ENCODE peak calls at places on chromosomes 13 and 19, in five cellular contexts. O is IMR-90, N is neuronal stem cell, R is mesenchymal stem cell, H is H9. P is an unnamed sample.

GRCh38 chr19:6267552-6268381 is 12.0 kb downstream of the MLLT1 start:
- DNase-seq in O (peak; percentile 51), N (no peak), R (peak; percentile 11), H (no peak), P (no peak)

GRCh38 chr13:34361528-34361927 is 543.6 kb downstream of the RFC3 start:
- DNase-seq in O (no peak), N (no peak), R (no peak), H (no peak), P (no peak)

GRCh38 chr13:105471683-105472082 is 1063.8 kb downstream of the EFNB2 start:
- DNase-seq in O (peak; percentile 17), N (no peak), R (no peak), H (no peak), P (no peak)

GRCh38 chr19:12527034-12527836 is 24.0 kb downstream of the ZNF564 start:
- DNase-seq in O (peak; percentile 41), N (no peak), R (peak; percentile 49), H (no peak), P (peak; percentile 78)

GRCh38 chr19:41299755-41300089 is 10.2 kb upstream of the CCDC97 start:
- DNase-seq in O (peak; percentile 92), N (no peak), R (peak; percentile 97), H (no peak), P (no peak)

GRCh38 chr13:79128158-79128557 is 277.9 kb downstream of the RBM26 start:
- DNase-seq in O (peak; percentile 18), N (no peak), R (peak; percentile 90), H (no peak), P (no peak)

GRCh38 chr13:110208116-110208515 is 98.8 kb downstream of the COL4A1 start:
- DNase-seq in O (no peak), N (no peak), R (no peak), H (no peak), P (no peak)

GRCh38 chr19:2308114-2308556 is at the start of gene LINGO3:
- DNase-seq in O (no peak), N (no peak), R (no peak), H (no peak), P (no peak)

GRCh38 chr19:48480476-48481190 is 11.5 kb downstream of the CYTH2 start:
- DNase-seq in O (no peak), N (no peak), R (no peak), H (no peak), P (no peak)

GRCh38 chr13:76552807-76553206 is 333.4 kb downstream of the KCTD12 start:
- DNase-seq in O (no peak), N (no peak), R (no peak), H (no peak), P (no peak)

GRCh38 chr13:86725105-86725504 is 925.9 kb upstream of the SLITRK6 start:
- DNase-seq in O (no peak), N (no peak), R (no peak), H (peak; percentile 54), P (peak; percentile 56)

GRCh38 chr13:33174980-33175379 is 110.6 kb downstream of the STARD13 start:
- DNase-seq in O (peak; percentile 36), N (no peak), R (peak; percentile 80), H (no peak), P (no peak)

GRCh38 chr13:59000770-59001169 is 1163.0 kb downstream of the DIAPH3 start:
- DNase-seq in O (no peak), N (no peak), R (no peak), H (no peak), P (peak; percentile 50)

GRCh38 chr19:41919948-41920712 is 8.1 kb downstream of the ERFL start:
- DNase-seq in O (no peak), N (no peak), R (no peak), H (no peak), P (no peak)

GRCh38 chr13:113969311-113969972 is 4.4 kb downstream of the C13orf46 start:
- DNase-seq in O (no peak), N (no peak), R (no peak), H (no peak), P (no peak)

GRCh38 chr19:49746206-49746958 is 16.7 kb downstream of the TSKS start:
- DNase-seq in O (no peak), N (no peak), R (no peak), H (peak; percentile 98), P (peak; percentile 94)

GRCh38 chr19:33530261-33530660 is 8.7 kb upstream of the PEPD start:
- DNase-seq in O (no peak), N (no peak), R (no peak), H (no peak), P (no peak)

GRCh38 chr13:99227331-99227900 is 26.8 kb downstream of the UBAC2 start:
- DNase-seq in O (no peak), N (no peak), R (no peak), H (no peak), P (no peak)

GRCh38 chr19:46126086-46126485 is 1.6 kb upstream of the IGFL3 start:
- DNase-seq in O (no peak), N (no peak), R (no peak), H (no peak), P (no peak)

GRCh38 chr19:46125447-46125846 is 959 bp upstream of the IGFL3 start:
- DNase-seq in O (no peak), N (no peak), R (no peak), H (no peak), P (no peak)

DNA sequence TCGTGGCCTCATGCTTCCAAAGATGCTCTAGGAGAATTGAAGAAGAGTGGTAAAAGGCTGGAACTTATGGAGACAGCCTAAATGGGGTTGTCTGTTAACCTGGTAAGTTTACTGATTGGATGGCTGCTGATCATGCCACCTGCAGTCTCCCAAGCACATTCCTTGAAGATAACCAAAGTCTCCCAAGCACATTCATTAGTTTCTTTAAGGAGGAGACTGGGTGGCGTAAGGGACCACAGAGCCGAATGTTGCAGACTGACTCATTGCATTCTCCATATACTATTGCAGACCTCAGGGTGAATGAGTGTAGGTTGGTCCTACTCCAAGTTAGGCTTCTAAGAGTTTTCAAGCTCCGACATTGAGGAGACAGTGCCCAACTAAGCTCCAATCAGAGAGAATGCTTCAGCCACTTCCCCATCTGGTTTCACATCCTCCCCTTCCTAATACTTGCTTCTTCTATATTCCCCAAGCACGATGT is at the start of gene IGFL3:
- DNase-seq in O (peak; percentile 34), N (no peak), R (no peak), H (no peak), P (peak; percentile 16)
- H3K23ac ChIP-seq in O (no peak within 1 kb of the TSS), N (no peak within 1 kb of the TSS), R (no peak within 1 kb of the TSS), H (no peak within 1 kb of the TSS), P (no peak within 1 kb of the TSS)

DNA sequence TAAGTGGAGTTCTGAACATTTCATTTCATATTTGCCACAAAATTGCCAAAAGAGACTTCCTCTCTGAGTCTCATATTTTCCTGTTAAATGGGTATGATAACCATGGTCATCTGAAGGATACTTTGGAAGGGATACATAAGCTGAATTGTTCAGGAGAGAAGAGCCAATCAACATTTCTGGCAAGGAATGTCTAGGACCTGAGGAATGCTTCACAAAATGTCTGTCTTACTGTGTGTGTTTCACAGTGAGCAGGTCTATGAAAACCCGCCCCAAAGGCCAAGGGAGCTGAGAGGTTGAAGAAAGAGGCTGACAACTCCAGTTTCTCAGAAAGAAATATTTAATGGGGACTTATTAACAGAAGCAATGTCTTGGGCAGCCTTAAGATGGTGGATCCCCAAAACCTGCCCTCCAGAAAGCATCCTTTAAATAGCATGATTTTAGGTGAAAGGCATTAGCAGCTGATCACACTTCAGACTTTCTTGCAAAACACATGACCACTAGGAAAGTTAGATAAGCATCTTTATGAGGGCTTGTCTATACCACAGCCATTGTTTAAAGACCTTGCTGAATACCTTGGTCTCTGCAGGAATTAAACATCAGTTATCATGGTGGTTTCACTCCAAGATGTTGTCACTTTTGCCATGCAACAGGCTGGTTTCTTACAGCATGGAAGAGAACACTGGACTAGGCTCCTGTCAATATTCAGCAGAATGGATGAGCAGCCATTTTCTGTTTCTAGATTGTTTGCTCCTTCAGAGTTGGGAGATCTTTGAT is 78.9 kb downstream of the TNFSF11 start:
- DNase-seq in O (no peak), N (no peak), R (no peak), H (no peak), P (peak; percentile 59)
- H2BK15ac ChIP-seq in O (no peak overlapping the region), N (no peak overlapping the region), R (no peak overlapping the region), H (no peak overlapping the region), P (no peak overlapping the region)

GRCh38 chr19:16327911-16328823 is 3.5 kb downstream of the KLF2 start:
- DNase-seq in O (peak; percentile 86), N (no peak), R (peak; percentile 92), H (no peak), P (no peak)

GRCh38 chr19:16326401-16327130 is 1.9 kb downstream of the KLF2 start:
- DNase-seq in O (no peak), N (no peak), R (peak; percentile 47), H (peak; percentile 67), P (peak; percentile 54)

GRCh38 chr19:16327501-16327900 is 2.9 kb downstream of the KLF2 start:
- DNase-seq in O (no peak), N (no peak), R (no peak), H (no peak), P (no peak)

GRCh38 chr19:16325671-16326400 is 1.2 kb downstream of the KLF2 start:
- DNase-seq in O (no peak), N (peak; percentile 51), R (no peak), H (peak; percentile 88), P (peak; percentile 75)

GRCh38 chr19:16327131-16327450 is 2.5 kb downstream of the KLF2 start:
- DNase-seq in O (no peak), N (no peak), R (no peak), H (no peak), P (no peak)
- H3K27ac ChIP-seq in O (no peak overlapping the region), N (no peak overlapping the region), R (no peak overlapping the region), H (no peak overlapping the region), P (no peak overlapping the region)

GRCh38 chr13:98214008-98214643 is 37.1 kb upstream of the RNF113B start:
- DNase-seq in O (peak; percentile 95), N (no peak), R (peak; percentile 62), H (no peak), P (no peak)

GRCh38 chr13:98216711-98217110 is 39.6 kb upstream of the RNF113B start:
- DNase-seq in O (peak; percentile 17), N (no peak), R (peak; percentile 56), H (no peak), P (no peak)

GRCh38 chr13:98216135-98216565 is 39.1 kb upstream of the RNF113B start:
- DNase-seq in O (peak; percentile 93), N (no peak), R (peak; percentile 94), H (no peak), P (peak; percentile 38)

GRCh38 chr13:98215508-98215907 is 38.4 kb upstream of the RNF113B start:
- DNase-seq in O (no peak), N (no peak), R (no peak), H (no peak), P (no peak)

GRCh38 chr13:98214707-98215106 is 37.6 kb upstream of the RNF113B start:
- DNase-seq in O (no peak), N (no peak), R (no peak), H (no peak), P (no peak)
- H3K23ac ChIP-seq in O (peak overlapping the region; percentile 91), N (no peak overlapping the region), R (no peak overlapping the region), H (no peak overlapping the region), P (no peak overlapping the region)

GRCh38 chr19:51297406-51297805 is 14.0 kb upstream of the IGLON5 start:
- DNase-seq in O (no peak), N (no peak), R (no peak), H (no peak), P (no peak)

GRCh38 chr19:51296331-51297093 is 14.9 kb upstream of the IGLON5 start:
- DNase-seq in O (no peak), N (no peak), R (no peak), H (peak; percentile 49), P (peak; percentile 67)

GRCh38 chr19:51294211-51294976 is 17.1 kb upstream of the IGLON5 start:
- DNase-seq in O (no peak), N (no peak), R (no peak), H (peak; percentile 73), P (peak; percentile 44)

GRCh38 chr19:51294977-51295375 is 16.5 kb upstream of the IGLON5 start:
- DNase-seq in O (no peak), N (no peak), R (no peak), H (no peak), P (no peak)

GRCh38 chr19:51295382-51296126 is 15.9 kb upstream of the IGLON5 start:
- DNase-seq in O (no peak), N (no peak), R (no peak), H (peak; percentile 74), P (peak; percentile 55)
- H2BK15ac ChIP-seq in O (no peak overlapping the region), N (peak overlapping the region; percentile 3), R (no peak overlapping the region), H (no peak overlapping the region), P (no peak overlapping the region)

P was measured in mesendoderm.